ENCODE peak calls at places on chromosomes 6 and 20, in four cellular contexts. R is fibroblast of the aortic adventitia; A is activated naive CD8-positive, alpha-beta T cell treated with anti-CD3 and anti-CD28 coated beads, Interleukin-2, amount 50 U/mL, for 24 hours; N is midbrain. O is an unnamed sample.

GRCh38 chr6:46954819-46955520 is 33.2 kb upstream of the ADGRF5 start:
- DNase-seq in R (no peak), A (no peak), N (no peak), O (no peak)

GRCh38 chr6:119077643-119078448 is 618 bp downstream of the FAM184A start:
- DNase-seq in R (peak; percentile 14), A (peak; percentile 49), N (no peak), O (peak; percentile 21)

GRCh38 chr6:41462980-41463930 is 82.9 kb upstream of the FOXP4 start:
- DNase-seq in R (peak; percentile 79), A (peak; percentile 37), N (peak; percentile 18), O (no peak)

GRCh38 chr6:73644941-73645591 is 8.7 kb downstream of the SLC17A5 start:
- DNase-seq in R (no peak), A (no peak), N (no peak), O (no peak)

GRCh38 chr20:37240337-37241055 is 21.1 kb downstream of the GHRH start:
- DNase-seq in R (no peak), A (no peak), N (no peak), O (peak; percentile 66)

GRCh38 chr20:64044484-64045247 is 4.8 kb downstream of the SOX18 start:
- DNase-seq in R (peak; percentile 68), A (no peak), N (no peak), O (no peak)

GRCh38 chr20:6623989-6624388 is 143.5 kb upstream of the BMP2 start:
- DNase-seq in R (no peak), A (no peak), N (no peak), O (no peak)

GRCh38 chr6:135062735-135063134 is 8.1 kb upstream of the HBS1L start:
- DNase-seq in R (no peak), A (no peak), N (no peak), O (no peak)

GRCh38 chr20:24634855-24635254 is 165.4 kb downstream of the SYNDIG1 start:
- DNase-seq in R (peak; percentile 88), A (no peak), N (peak; percentile 35), O (peak; percentile 27)

GRCh38 chr6:49980898-49981297 is 11.5 kb upstream of the DEFB113 start:
- DNase-seq in R (no peak), A (no peak), N (no peak), O (no peak)

GRCh38 chr6:129593233-129593564 is 116.8 kb downstream of the ARHGAP18 start:
- DNase-seq in R (peak; percentile 66), A (no peak), N (no peak), O (no peak)

GRCh38 chr20:35013421-35014411 is 58.0 kb downstream of the MYH7B start:
- DNase-seq in R (no peak), A (no peak), N (no peak), O (no peak)

GRCh38 chr6:156703719-156704118 is 73.5 kb upstream of the ARID1B start:
- DNase-seq in R (no peak), A (no peak), N (no peak), O (no peak)

GRCh38 chr6:100763617-100764016 is 117.5 kb downstream of the ASCC3 start:
- DNase-seq in R (no peak), A (no peak), N (no peak), O (no peak)

GRCh38 chr6:83908813-83909212 is 49.3 kb downstream of the CYB5R4 start:
- DNase-seq in R (peak; percentile 5), A (no peak), N (no peak), O (no peak)

GRCh38 chr6:111113731-111114438 is 26.6 kb downstream of the SLC16A10 start:
- DNase-seq in R (peak; percentile 59), A (peak; percentile 37), N (no peak), O (peak; percentile 33)

GRCh38 chr20:24823989-24824693 is 124.9 kb upstream of the CST7 start:
- DNase-seq in R (no peak), A (no peak), N (no peak), O (no peak)

GRCh38 chr20:49846206-49846807 is 33.7 kb downstream of the SLC9A8 start:
- DNase-seq in R (peak; percentile 74), A (peak; percentile 57), N (peak; percentile 70), O (no peak)

GRCh38 chr20:49575551-49576060 is 7.7 kb upstream of the PTGIS start:
- DNase-seq in R (peak; percentile 77), A (no peak), N (no peak), O (peak; percentile 25)

GRCh38 chr6:158649289-158650143 is at the start of gene SYTL3:
- DNase-seq in R (peak; percentile 65), A (peak; percentile 81), N (peak; percentile 32), O (no peak)